ENCODE peak calls at places on chromosomes 11 and 22, in four cellular contexts. X is CD8-positive, alpha-beta memory T cell; Q is effector memory CD8-positive, alpha-beta T cell; K is ureter. E is an unnamed sample.

GRCh38 chr22:38110008-38110862 is at the start of gene BAIAP2L2:
- DNase-seq in X (no peak), K (peak), Q (no peak), E (no peak)

GRCh38 chr22:22318723-22319465 is 74.3 kb downstream of the VPREB1 start:
- DNase-seq in Q (no peak), K (no peak), X (no peak), E (no peak)

GRCh38 chr22:44063462-44064371 is 39.6 kb downstream of the PARVB start:
- DNase-seq in X (no peak), K (no peak), Q (no peak), E (no peak)

GRCh38 chr11:27963370-27963769 is 144.6 kb downstream of the KIF18A start:
- DNase-seq in Q (no peak), K (no peak), X (no peak), E (no peak)

GRCh38 chr22:40703174-40703573 is 23.9 kb downstream of the MCHR1 start:
- DNase-seq in K (no peak), Q (no peak), X (no peak), E (no peak)

GRCh38 chr22:30873086-30873650 is 95.4 kb downstream of the MORC2 start:
- DNase-seq in K (no peak), X (no peak), Q (no peak), E (no peak)

GRCh38 chr11:87926250-87926970 is 248.8 kb downstream of the RAB38 start:
- DNase-seq in Q (no peak), X (no peak), K (no peak), E (no peak)

GRCh38 chr11:2776351-2777061 is 76.7 kb upstream of the KCNQ1OT1 start:
- DNase-seq in X (no peak), K (peak), Q (no peak), E (no peak)

GRCh38 chr11:20211691-20212090 is 51.4 kb upstream of the DBX1 start:
- DNase-seq in X (no peak), K (no peak), Q (no peak), E (no peak)

GRCh38 chr11:61553373-61554171 is 27.3 kb downstream of the SYT7 start:
- DNase-seq in K (no peak), X (no peak), Q (no peak), E (no peak)

GRCh38 chr11:13355191-13355590 is 77.6 kb downstream of the BMAL1 start:
- DNase-seq in Q (no peak), K (no peak), X (no peak), E (no peak)

GRCh38 chr11:115893701-115894100 is 389.5 kb upstream of the CADM1 start:
- DNase-seq in K (no peak), X (no peak), Q (no peak), E (no peak)

GRCh38 chr22:45163417-45164216 is at the start of gene NUP50:
- DNase-seq in K (peak), Q (peak), X (peak), E (peak)

GRCh38 chr11:32068134-32068533 is 22.7 kb upstream of the RCN1 start:
- DNase-seq in X (no peak), K (no peak), Q (no peak), E (no peak)

GRCh38 chr11:95375881-95376280 is 144.9 kb upstream of the SESN3 start:
- DNase-seq in X (no peak), Q (no peak), K (no peak), E (no peak)

GRCh38 chr22:45529966-45530575 is 27.4 kb downstream of the FBLN1 start:
- DNase-seq in K (no peak), Q (no peak), X (no peak), E (no peak)

GRCh38 chr11:17343907-17344306 is 7.7 kb upstream of the NCR3LG1 start:
- DNase-seq in X (no peak), K (no peak), Q (no peak), E (no peak)

GRCh38 chr22:27331526-27332281 is 469.9 kb downstream of the MN1 start:
- DNase-seq in Q (no peak), K (peak), X (no peak), E (no peak)

GRCh38 chr22:35313311-35314121 is 13.8 kb downstream of the TOM1 start:
- DNase-seq in Q (no peak), K (no peak), X (no peak), E (peak)

GRCh38 chr11:78354741-78355705 is 62.6 kb downstream of the GAB2 start:
- DNase-seq in X (no peak), Q (no peak), K (no peak), E (no peak)

GRCh38 chr22:44202261-44202789 is 21.6 kb downstream of the PARVG start:
- DNase-seq in X (no peak), K (no peak), Q (no peak), E (no peak)

GRCh38 chr11:115652501-115652900 is 148.3 kb upstream of the CADM1 start:
- DNase-seq in Q (no peak), X (no peak), K (no peak), E (no peak)

GRCh38 chr11:132681971-132682370 is 850.3 kb downstream of the OPCML start:
- DNase-seq in K (no peak), Q (no peak), X (no peak), E (no peak)

GRCh38 chr11:135061166-135061565 is 649.1 kb upstream of the B3GAT1 start:
- DNase-seq in X (no peak), Q (no peak), K (no peak), E (no peak)

GRCh38 chr11:102269927-102270326 is 47.4 kb upstream of the BIRC3 start:
- DNase-seq in X (no peak), K (no peak), Q (no peak), E (no peak)

GRCh38 chr22:36641902-36642640 is 61.5 kb downstream of the CACNG2 start:
- DNase-seq in X (no peak), Q (no peak), K (no peak), E (no peak)

GRCh38 chr11:108170191-108170590 is 48.8 kb downstream of the ACAT1 start:
- DNase-seq in Q (no peak), X (no peak), K (no peak), E (no peak)

GRCh38 chr11:78313181-78313788 is 104.3 kb downstream of the GAB2 start:
- DNase-seq in K (no peak), X (no peak), Q (no peak), E (no peak)

GRCh38 chr11:78251083-78251699 is 62.5 kb downstream of the USP35 start:
- DNase-seq in K (no peak), X (no peak), Q (no peak), E (no peak)

E was measured in T-helper 22 cell.